ENCODE peak calls at places on chromosomes 3 and 15, in seven cellular contexts. I, G, S, O, P, M and W are unnamed samples.

GRCh38 chr3:28553175-28553574 is 204.6 kb upstream of the AZI2 start:
- DNase-seq in G (no peak), O (no peak), I (no peak), M (no peak), S (no peak), P (no peak), W (no peak)

GRCh38 chr3:135103913-135104312 is 308.9 kb downstream of the EPHB1 start:
- DNase-seq in P (no peak), I (no peak), G (no peak), S (no peak), M (no peak), O (no peak), W (peak)

GRCh38 chr3:59308001-59308400 is 258.2 kb upstream of the CFAP20DC start:
- DNase-seq in O (no peak), G (no peak), M (no peak), P (no peak), I (no peak), S (no peak), W (no peak)

GRCh38 chr3:152508705-152509104 is 240.0 kb downstream of the MBNL1 start:
- DNase-seq in P (peak), G (peak), M (no peak), I (no peak), O (peak), S (no peak), W (no peak)

GRCh38 chr3:108818404-108818803 is 4.2 kb upstream of the TRAT1 start:
- DNase-seq in I (no peak), O (no peak), P (peak), S (peak), G (peak), M (peak), W (no peak)

GRCh38 chr15:89203705-89204273 is 17.6 kb downstream of the RLBP1 start:
- DNase-seq in I (no peak), S (no peak), G (peak), O (no peak), P (no peak), M (no peak), W (no peak)

GRCh38 chr3:57852896-57853295 is 96.8 kb downstream of the SLMAP start:
- DNase-seq in I (no peak), P (peak), M (no peak), S (no peak), G (peak), O (peak), W (no peak)

GRCh38 chr15:47386459-47386858 is 330.8 kb upstream of the SEMA6D start:
- DNase-seq in O (no peak), M (no peak), P (no peak), S (no peak), G (no peak), I (no peak), W (no peak)

GRCh38 chr3:104178695-104179094 is 1188.0 kb upstream of the ALCAM start:
- DNase-seq in I (no peak), O (no peak), G (no peak), S (no peak), P (no peak), M (no peak), W (no peak)

GRCh38 chr15:84703808-84704207 is 12.1 kb downstream of the SEC11A start:
- DNase-seq in S (no peak), M (no peak), I (no peak), O (no peak), G (no peak), P (no peak), W (no peak)